ENCODE peak calls at places on chromosomes 5 and 9, in five cellular contexts. One of them, this sample, is unnamed.

GRCh38 chr5:144304683-144305082 is 134.0 kb downstream of the KCTD16 start:
- DNase-seq in GM12878: no peak
- DNase-seq in stomach: no peak
- DNase-seq in HepG2: no peak
- DNase-seq in ovary: no peak
- DNase-seq in this sample: no peak

GRCh38 chr9:23492126-23493002 is 333.7 kb downstream of the ELAVL2 start:
- DNase-seq in GM12878: no peak
- DNase-seq in stomach: no peak
- DNase-seq in HepG2: peak; percentile 31
- DNase-seq in ovary: no peak
- DNase-seq in this sample: no peak

GRCh38 chr9:80649496-80649895 is 1039.9 kb downstream of the TLE1 start:
- DNase-seq in GM12878: no peak
- DNase-seq in stomach: no peak
- DNase-seq in HepG2: no peak
- DNase-seq in ovary: no peak
- DNase-seq in this sample: no peak

GRCh38 chr9:120924698-120925534 is 1.7 kb downstream of the TRAF1 start:
- DNase-seq in GM12878: no peak
- DNase-seq in stomach: no peak
- DNase-seq in HepG2: no peak
- DNase-seq in ovary: no peak
- DNase-seq in this sample: no peak

GRCh38 chr9:91741529-91741928 is 208.5 kb downstream of the ROR2 start:
- DNase-seq in GM12878: no peak
- DNase-seq in stomach: no peak
- DNase-seq in HepG2: no peak
- DNase-seq in ovary: no peak
- DNase-seq in this sample: no peak

GRCh38 chr5:160991205-160991604 is 139.2 kb upstream of the ATP10B start:
- DNase-seq in GM12878: no peak
- DNase-seq in stomach: no peak
- DNase-seq in HepG2: no peak
- DNase-seq in ovary: no peak
- DNase-seq in this sample: no peak

GRCh38 chr5:178818094-178818493 is 41.7 kb upstream of the ZNF354B start:
- DNase-seq in GM12878: no peak
- DNase-seq in stomach: no peak
- DNase-seq in HepG2: no peak
- DNase-seq in ovary: no peak
- DNase-seq in this sample: no peak

GRCh38 chr9:23577611-23578010 is 248.4 kb downstream of the ELAVL2 start:
- DNase-seq in GM12878: no peak
- DNase-seq in stomach: no peak
- DNase-seq in HepG2: no peak
- DNase-seq in ovary: no peak
- DNase-seq in this sample: no peak

GRCh38 chr5:36690041-36690941 is 83.9 kb downstream of the SLC1A3 start:
- DNase-seq in GM12878: peak; percentile 42
- DNase-seq in stomach: peak; percentile 82
- DNase-seq in HepG2: peak; percentile 53
- DNase-seq in ovary: peak; percentile 79
- DNase-seq in this sample: peak; percentile 62

GRCh38 chr9:8649807-8650206 is 850.2 kb upstream of the DMAC1 start:
- DNase-seq in GM12878: no peak
- DNase-seq in stomach: no peak
- DNase-seq in HepG2: no peak
- DNase-seq in ovary: no peak
- DNase-seq in this sample: no peak

GRCh38 chr5:56983593-56984361 is 31.9 kb upstream of the MIER3 start:
- DNase-seq in GM12878: no peak
- DNase-seq in stomach: no peak
- DNase-seq in HepG2: peak; percentile 54
- DNase-seq in ovary: no peak
- DNase-seq in this sample: no peak

DNA sequence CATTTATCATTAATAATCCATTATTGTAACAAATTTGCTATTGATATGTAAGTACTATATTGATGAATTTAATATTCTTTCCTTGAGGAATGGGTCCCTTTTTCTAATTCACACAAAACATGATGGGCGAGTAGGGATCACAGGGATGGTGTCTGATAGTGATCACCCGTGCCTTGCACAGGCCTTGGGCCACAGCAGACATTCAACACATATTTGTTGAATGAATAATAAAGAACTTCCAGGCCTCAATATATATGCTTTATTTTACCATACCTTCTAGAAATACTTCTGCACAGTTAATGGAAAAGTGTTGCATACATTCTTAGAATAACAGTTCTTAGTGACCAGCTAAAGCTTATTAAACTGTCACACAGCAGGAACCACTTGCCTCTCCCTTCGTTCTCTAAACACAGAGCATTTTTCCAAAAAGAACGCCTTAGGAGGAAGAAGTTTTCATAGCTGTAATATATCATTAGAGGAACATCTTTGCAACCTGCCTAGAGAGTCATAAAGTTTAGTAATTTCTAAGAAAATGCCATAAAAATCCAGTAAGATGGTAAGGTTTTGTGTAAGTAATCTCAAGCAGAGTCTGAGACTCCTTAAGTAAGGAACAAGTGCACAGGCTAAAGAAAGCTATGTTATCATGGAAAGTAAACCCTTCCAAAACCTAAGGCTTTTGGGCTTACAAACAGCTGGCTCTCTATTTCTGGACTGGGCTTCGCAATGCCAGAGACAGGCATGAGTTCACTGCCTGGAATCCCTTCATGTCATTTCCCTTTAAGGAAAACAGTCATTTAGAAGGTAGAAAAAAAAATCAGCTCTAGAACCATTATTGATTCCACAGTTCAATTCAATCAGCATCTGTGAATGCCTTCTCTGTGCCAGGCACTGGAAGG is 17.7 kb downstream of the TTLL11 start:
- DNase-seq in GM12878: no peak
- DNase-seq in stomach: no peak
- DNase-seq in HepG2: no peak
- DNase-seq in ovary: no peak
- DNase-seq in this sample: no peak
- H3K27ac ChIP-seq in GM12878: no peak overlapping the region
- H3K27ac ChIP-seq in stomach: peak overlapping the region; percentile 79
- H3K27ac ChIP-seq in HepG2: no peak overlapping the region
- H3K27ac ChIP-seq in ovary: no peak overlapping the region
- H3K27ac ChIP-seq in this sample: no peak overlapping the region

GRCh38 chr9:96874947-96875459 is 20.7 kb upstream of the ZNF782 start:
- DNase-seq in GM12878: peak; percentile 40
- DNase-seq in stomach: peak; percentile 72
- DNase-seq in HepG2: peak; percentile 76
- DNase-seq in ovary: no peak
- DNase-seq in this sample: no peak
- TF ChIP-seq EP300 in GM12878: peak; percentile 87
- TF ChIP-seq EP300 in stomach: no peak
- TF ChIP-seq EP300 in HepG2: no peak
- TF ChIP-seq EP300 in ovary: no peak
- TF ChIP-seq EP300 in this sample: no peak

DNA sequence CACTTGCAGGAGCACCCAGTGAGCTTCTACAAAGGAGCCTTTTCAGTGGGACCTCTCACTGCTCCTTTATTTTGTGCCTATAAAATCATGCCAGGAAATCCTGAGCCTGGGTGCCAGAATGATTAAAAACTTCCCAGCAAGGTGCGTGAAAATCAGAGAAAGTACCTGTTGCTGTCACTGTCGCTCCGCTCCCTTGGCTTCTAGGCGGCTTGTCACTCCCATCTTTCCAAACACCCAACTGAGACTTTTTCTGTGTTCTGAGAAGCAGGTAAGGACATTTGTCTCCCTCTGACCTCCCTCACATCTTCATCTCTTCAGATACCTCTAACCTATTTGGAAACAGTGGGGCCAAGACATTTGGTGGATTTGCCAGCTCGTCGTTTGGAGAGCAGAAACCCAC is 53.9 kb downstream of the FAM78A start:
- DNase-seq in GM12878: no peak
- DNase-seq in stomach: no peak
- DNase-seq in HepG2: no peak
- DNase-seq in ovary: no peak
- DNase-seq in this sample: no peak
- H3K27ac ChIP-seq in GM12878: no peak overlapping the region
- H3K27ac ChIP-seq in stomach: no peak overlapping the region
- H3K27ac ChIP-seq in HepG2: no peak overlapping the region
- H3K27ac ChIP-seq in ovary: no peak overlapping the region
- H3K27ac ChIP-seq in this sample: no peak overlapping the region

GRCh38 chr9:124598048-124598447 is 90.8 kb upstream of the NR5A1 start:
- DNase-seq in GM12878: no peak
- DNase-seq in stomach: no peak
- DNase-seq in HepG2: no peak
- DNase-seq in ovary: no peak
- DNase-seq in this sample: no peak

GRCh38 chr9:124594215-124594614 is 87.0 kb upstream of the NR5A1 start:
- DNase-seq in GM12878: no peak
- DNase-seq in stomach: no peak
- DNase-seq in HepG2: no peak
- DNase-seq in ovary: no peak
- DNase-seq in this sample: no peak

GRCh38 chr9:124594673-124595072 is 87.5 kb upstream of the NR5A1 start:
- DNase-seq in GM12878: no peak
- DNase-seq in stomach: no peak
- DNase-seq in HepG2: no peak
- DNase-seq in ovary: no peak
- DNase-seq in this sample: no peak

GRCh38 chr9:124596172-124596839 is 89.1 kb upstream of the NR5A1 start:
- DNase-seq in GM12878: no peak
- DNase-seq in stomach: no peak
- DNase-seq in HepG2: no peak
- DNase-seq in ovary: no peak
- DNase-seq in this sample: no peak

DNA sequence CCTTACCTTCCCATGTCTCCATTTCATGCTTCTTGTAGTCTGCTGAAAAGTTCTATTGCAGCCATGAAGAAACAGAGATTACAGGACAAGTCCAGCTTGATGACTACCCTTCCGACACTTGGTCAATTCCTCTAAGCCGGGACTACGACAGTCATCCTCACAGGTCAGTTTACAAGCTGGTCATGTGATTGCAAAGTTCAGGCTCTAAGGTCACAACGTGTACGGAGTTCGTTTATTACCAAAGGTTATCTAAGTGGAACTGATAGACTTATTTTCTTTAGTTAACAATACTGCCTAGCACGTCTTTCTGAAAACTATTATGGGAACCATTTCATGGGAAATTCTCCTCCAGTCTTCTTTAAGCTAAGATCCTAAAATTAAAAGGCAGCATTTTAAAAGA is 88.5 kb upstream of the NR5A1 start:
- DNase-seq in GM12878: no peak
- DNase-seq in stomach: no peak
- DNase-seq in HepG2: peak; percentile 80
- DNase-seq in ovary: no peak
- DNase-seq in this sample: no peak
- TF ChIP-seq EP300 in GM12878: no peak
- TF ChIP-seq EP300 in stomach: no peak
- TF ChIP-seq EP300 in HepG2: peak; percentile 33
- TF ChIP-seq EP300 in ovary: no peak
- TF ChIP-seq EP300 in this sample: no peak

DNA sequence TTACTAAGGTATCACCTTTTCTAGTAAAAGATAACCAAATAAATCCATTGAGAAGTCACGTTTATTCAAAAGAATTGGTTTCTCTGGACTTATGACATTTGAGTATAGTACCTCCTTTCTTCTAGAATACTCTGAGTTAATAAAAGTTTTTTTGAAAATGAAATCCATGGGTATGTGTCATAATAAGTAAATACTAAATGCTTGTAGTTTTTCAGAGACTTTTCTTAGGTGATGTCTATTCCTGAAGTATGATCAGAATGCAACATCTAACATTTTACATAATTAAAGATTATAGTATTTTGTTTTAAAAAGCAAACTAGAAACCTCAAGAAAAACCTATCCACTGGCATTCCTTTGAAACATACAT is 63.2 kb downstream of the NFIB start:
- DNase-seq in GM12878: no peak
- DNase-seq in stomach: no peak
- DNase-seq in HepG2: no peak
- DNase-seq in ovary: no peak
- DNase-seq in this sample: no peak
- H3K27ac ChIP-seq in GM12878: no peak overlapping the region
- H3K27ac ChIP-seq in stomach: peak overlapping the region; percentile 81
- H3K27ac ChIP-seq in HepG2: no peak overlapping the region
- H3K27ac ChIP-seq in ovary: no peak overlapping the region
- H3K27ac ChIP-seq in this sample: no peak overlapping the region

DNA sequence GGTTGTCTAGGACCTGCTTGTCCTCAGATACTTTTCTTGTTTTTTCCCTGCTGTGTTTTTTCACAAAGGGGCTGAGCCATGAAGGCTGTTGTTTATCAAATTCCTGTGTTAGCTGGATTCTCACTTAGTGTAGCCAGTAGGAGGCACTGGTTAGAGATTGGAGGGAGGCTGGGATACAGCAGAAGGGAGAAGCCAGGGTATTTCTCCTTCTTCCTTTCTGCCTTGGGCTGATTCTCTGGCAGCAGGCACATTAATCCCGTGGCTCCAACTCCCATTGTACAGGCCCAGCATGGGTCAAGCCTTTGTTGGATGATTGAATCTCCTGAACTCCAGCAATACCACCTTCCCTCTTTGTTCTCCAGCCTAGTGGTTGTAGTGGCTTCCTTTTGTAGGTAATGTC is 46.4 kb upstream of the FAM170A start:
- DNase-seq in GM12878: no peak
- DNase-seq in stomach: no peak
- DNase-seq in HepG2: no peak
- DNase-seq in ovary: no peak
- DNase-seq in this sample: no peak
- TF ChIP-seq EP300 in GM12878: no peak
- TF ChIP-seq EP300 in stomach: no peak
- TF ChIP-seq EP300 in HepG2: no peak
- TF ChIP-seq EP300 in ovary: no peak
- TF ChIP-seq EP300 in this sample: no peak